ENCODE peak calls at places on chromosomes 4 and X, in nine cellular contexts. One of them, this sample, is unnamed.

GRCh38 chrX:51148848-51149247 is 183.8 kb upstream of the NUDT10 start:
- DNase-seq in RWPE1: no peak
- DNase-seq in fibroblast of lung: no peak
- DNase-seq in DND-41: no peak
- DNase-seq in RWPE2: no peak
- DNase-seq in IMR-90: no peak
- DNase-seq in left ventricle myocardium inferior: no peak
- DNase-seq in neural progenitor cell: peak; percentile 59
- DNase-seq in tibial artery: no peak
- DNase-seq in this sample: no peak

GRCh38 chr4:40897557-40898203 is 147.9 kb downstream of the NSUN7 start:
- DNase-seq in RWPE1: peak; percentile 75
- DNase-seq in fibroblast of lung: peak; percentile 64
- DNase-seq in DND-41: peak; percentile 65
- DNase-seq in RWPE2: no peak
- DNase-seq in IMR-90: peak; percentile 51
- DNase-seq in left ventricle myocardium inferior: peak; percentile 62
- DNase-seq in neural progenitor cell: peak; percentile 86
- DNase-seq in tibial artery: peak; percentile 83
- DNase-seq in this sample: no peak

GRCh38 chrX:46935295-46935694 is 23.1 kb downstream of the JADE3 start:
- DNase-seq in RWPE1: no peak
- DNase-seq in fibroblast of lung: no peak
- DNase-seq in DND-41: no peak
- DNase-seq in RWPE2: no peak
- DNase-seq in IMR-90: no peak
- DNase-seq in left ventricle myocardium inferior: no peak
- DNase-seq in neural progenitor cell: no peak
- DNase-seq in tibial artery: no peak
- DNase-seq in this sample: no peak

GRCh38 chr4:100826808-100827548 is 309.2 kb upstream of the EMCN start:
- DNase-seq in RWPE1: no peak
- DNase-seq in fibroblast of lung: no peak
- DNase-seq in DND-41: no peak
- DNase-seq in RWPE2: no peak
- DNase-seq in IMR-90: no peak
- DNase-seq in left ventricle myocardium inferior: no peak
- DNase-seq in neural progenitor cell: no peak
- DNase-seq in tibial artery: no peak
- DNase-seq in this sample: no peak

GRCh38 chr4:52243367-52243766 is 192.3 kb downstream of the SPATA18 start:
- DNase-seq in RWPE1: no peak
- DNase-seq in fibroblast of lung: no peak
- DNase-seq in DND-41: no peak
- DNase-seq in RWPE2: no peak
- DNase-seq in IMR-90: no peak
- DNase-seq in left ventricle myocardium inferior: no peak
- DNase-seq in neural progenitor cell: no peak
- DNase-seq in tibial artery: no peak
- DNase-seq in this sample: no peak

GRCh38 chr4:134408897-134409296 is 207.3 kb upstream of the PABPC4L start:
- DNase-seq in RWPE1: no peak
- DNase-seq in fibroblast of lung: no peak
- DNase-seq in DND-41: no peak
- DNase-seq in RWPE2: no peak
- DNase-seq in IMR-90: no peak
- DNase-seq in left ventricle myocardium inferior: no peak
- DNase-seq in neural progenitor cell: no peak
- DNase-seq in tibial artery: no peak
- DNase-seq in this sample: no peak

GRCh38 chr4:6673660-6674499 is 19.8 kb upstream of the S100P start:
- DNase-seq in RWPE1: peak; percentile 96
- DNase-seq in fibroblast of lung: peak; percentile 97
- DNase-seq in DND-41: peak; percentile 95
- DNase-seq in RWPE2: peak; percentile 96
- DNase-seq in IMR-90: peak; percentile 96
- DNase-seq in left ventricle myocardium inferior: peak; percentile 94
- DNase-seq in neural progenitor cell: peak; percentile 98
- DNase-seq in tibial artery: peak; percentile 98
- DNase-seq in this sample: peak; percentile 90

GRCh38 chr4:177177446-177178160 is 132.1 kb upstream of the NEIL3 start:
- DNase-seq in RWPE1: no peak
- DNase-seq in fibroblast of lung: peak; percentile 93
- DNase-seq in DND-41: no peak
- DNase-seq in RWPE2: no peak
- DNase-seq in IMR-90: peak; percentile 89
- DNase-seq in left ventricle myocardium inferior: no peak
- DNase-seq in neural progenitor cell: no peak
- DNase-seq in tibial artery: no peak
- DNase-seq in this sample: peak; percentile 72

GRCh38 chr4:19623866-19624265 is 627.8 kb upstream of the SLIT2 start:
- DNase-seq in RWPE1: no peak
- DNase-seq in fibroblast of lung: peak; percentile 21
- DNase-seq in DND-41: no peak
- DNase-seq in RWPE2: no peak
- DNase-seq in IMR-90: peak; percentile 10
- DNase-seq in left ventricle myocardium inferior: no peak
- DNase-seq in neural progenitor cell: no peak
- DNase-seq in tibial artery: no peak
- DNase-seq in this sample: no peak

GRCh38 chr4:5955201-5955821 is 62.4 kb upstream of the CRMP1 start:
- DNase-seq in RWPE1: no peak
- DNase-seq in fibroblast of lung: no peak
- DNase-seq in DND-41: no peak
- DNase-seq in RWPE2: no peak
- DNase-seq in IMR-90: no peak
- DNase-seq in left ventricle myocardium inferior: no peak
- DNase-seq in neural progenitor cell: peak; percentile 23
- DNase-seq in tibial artery: no peak
- DNase-seq in this sample: no peak

GRCh38 chrX:106039920-106040319 is 1.4 kb upstream of the SERPINA7 start:
- DNase-seq in RWPE1: peak; percentile 1
- DNase-seq in fibroblast of lung: peak; percentile 0
- DNase-seq in DND-41: no peak
- DNase-seq in RWPE2: no peak
- DNase-seq in IMR-90: no peak
- DNase-seq in left ventricle myocardium inferior: no peak
- DNase-seq in neural progenitor cell: peak; percentile 39
- DNase-seq in tibial artery: no peak
- DNase-seq in this sample: no peak

GRCh38 chr4:18540349-18540748 is 518.8 kb upstream of the LCORL start:
- DNase-seq in RWPE1: no peak
- DNase-seq in fibroblast of lung: no peak
- DNase-seq in DND-41: no peak
- DNase-seq in RWPE2: no peak
- DNase-seq in IMR-90: no peak
- DNase-seq in left ventricle myocardium inferior: no peak
- DNase-seq in neural progenitor cell: no peak
- DNase-seq in tibial artery: no peak
- DNase-seq in this sample: no peak

GRCh38 chr4:84418032-84418709 is 80.9 kb downstream of the NKX6-1 start:
- DNase-seq in RWPE1: no peak
- DNase-seq in fibroblast of lung: no peak
- DNase-seq in DND-41: no peak
- DNase-seq in RWPE2: no peak
- DNase-seq in IMR-90: no peak
- DNase-seq in left ventricle myocardium inferior: no peak
- DNase-seq in neural progenitor cell: peak; percentile 60
- DNase-seq in tibial artery: no peak
- DNase-seq in this sample: no peak

GRCh38 chr4:31461425-31461824 is 741.3 kb downstream of the PCDH7 start:
- DNase-seq in RWPE1: peak; percentile 35
- DNase-seq in fibroblast of lung: peak; percentile 50
- DNase-seq in DND-41: no peak
- DNase-seq in RWPE2: peak; percentile 78
- DNase-seq in IMR-90: no peak
- DNase-seq in left ventricle myocardium inferior: no peak
- DNase-seq in neural progenitor cell: no peak
- DNase-seq in tibial artery: no peak
- DNase-seq in this sample: no peak

GRCh38 chr4:123891901-123892300 is 495.3 kb downstream of the SPRY1 start:
- DNase-seq in RWPE1: no peak
- DNase-seq in fibroblast of lung: no peak
- DNase-seq in DND-41: no peak
- DNase-seq in RWPE2: no peak
- DNase-seq in IMR-90: no peak
- DNase-seq in left ventricle myocardium inferior: no peak
- DNase-seq in neural progenitor cell: no peak
- DNase-seq in tibial artery: no peak
- DNase-seq in this sample: no peak

GRCh38 chr4:123892997-123893745 is 496.6 kb downstream of the SPRY1 start:
- DNase-seq in RWPE1: no peak
- DNase-seq in fibroblast of lung: peak; percentile 62
- DNase-seq in DND-41: no peak
- DNase-seq in RWPE2: no peak
- DNase-seq in IMR-90: peak; percentile 24
- DNase-seq in left ventricle myocardium inferior: peak; percentile 20
- DNase-seq in neural progenitor cell: no peak
- DNase-seq in tibial artery: no peak
- DNase-seq in this sample: no peak

GRCh38 chr4:123890889-123891288 is 494.3 kb downstream of the SPRY1 start:
- DNase-seq in RWPE1: no peak
- DNase-seq in fibroblast of lung: no peak
- DNase-seq in DND-41: no peak
- DNase-seq in RWPE2: no peak
- DNase-seq in IMR-90: no peak
- DNase-seq in left ventricle myocardium inferior: no peak
- DNase-seq in neural progenitor cell: no peak
- DNase-seq in tibial artery: no peak
- DNase-seq in this sample: no peak

GRCh38 chr4:123892368-123892961 is 495.9 kb downstream of the SPRY1 start:
- DNase-seq in RWPE1: no peak
- DNase-seq in fibroblast of lung: no peak
- DNase-seq in DND-41: no peak
- DNase-seq in RWPE2: no peak
- DNase-seq in IMR-90: peak; percentile 0
- DNase-seq in left ventricle myocardium inferior: no peak
- DNase-seq in neural progenitor cell: no peak
- DNase-seq in tibial artery: no peak
- DNase-seq in this sample: no peak

GRCh38 chr4:123893746-123894095 is 497.1 kb downstream of the SPRY1 start:
- DNase-seq in RWPE1: no peak
- DNase-seq in fibroblast of lung: no peak
- DNase-seq in DND-41: no peak
- DNase-seq in RWPE2: no peak
- DNase-seq in IMR-90: peak; percentile 34
- DNase-seq in left ventricle myocardium inferior: no peak
- DNase-seq in neural progenitor cell: no peak
- DNase-seq in tibial artery: no peak
- DNase-seq in this sample: no peak
- H3K27ac ChIP-seq in RWPE1: no peak overlapping the region
- H3K27ac ChIP-seq in fibroblast of lung: no peak overlapping the region
- H3K27ac ChIP-seq in DND-41: no peak overlapping the region
- H3K27ac ChIP-seq in RWPE2: no peak overlapping the region
- H3K27ac ChIP-seq in IMR-90: no peak overlapping the region
- H3K27ac ChIP-seq in left ventricle myocardium inferior: peak overlapping the region; percentile 87
- H3K27ac ChIP-seq in neural progenitor cell: no peak overlapping the region
- H3K27ac ChIP-seq in tibial artery: no peak overlapping the region
- H3K27ac ChIP-seq in this sample: no peak overlapping the region

DNA sequence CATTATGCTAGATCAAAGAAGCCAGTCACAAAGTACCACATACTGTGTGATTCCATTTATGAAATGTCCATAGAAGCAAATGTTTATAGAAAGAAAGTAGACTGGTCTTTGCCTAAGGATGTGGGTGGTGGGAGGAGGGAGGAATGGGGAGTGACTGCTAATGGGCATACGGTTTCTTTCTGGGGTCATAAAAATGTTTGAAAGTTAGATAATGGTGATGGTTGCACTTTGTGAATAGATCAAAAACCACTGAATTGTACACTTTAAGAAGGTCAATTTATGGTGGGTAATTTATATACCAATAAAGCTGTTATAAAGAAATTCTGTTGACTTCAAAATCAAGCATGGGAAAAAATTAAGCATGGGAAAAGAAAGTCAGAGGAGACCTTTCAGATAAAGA is 56.6 kb downstream of the FAM13A start:
- DNase-seq in RWPE1: no peak
- DNase-seq in fibroblast of lung: no peak
- DNase-seq in DND-41: no peak
- DNase-seq in RWPE2: no peak
- DNase-seq in IMR-90: no peak
- DNase-seq in left ventricle myocardium inferior: no peak
- DNase-seq in neural progenitor cell: no peak
- DNase-seq in tibial artery: no peak
- DNase-seq in this sample: no peak
- H3K27ac ChIP-seq in RWPE1: no peak overlapping the region
- H3K27ac ChIP-seq in fibroblast of lung: no peak overlapping the region
- H3K27ac ChIP-seq in DND-41: no peak overlapping the region
- H3K27ac ChIP-seq in RWPE2: no peak overlapping the region
- H3K27ac ChIP-seq in IMR-90: no peak overlapping the region
- H3K27ac ChIP-seq in left ventricle myocardium inferior: no peak overlapping the region
- H3K27ac ChIP-seq in neural progenitor cell: no peak overlapping the region
- H3K27ac ChIP-seq in tibial artery: no peak overlapping the region
- H3K27ac ChIP-seq in this sample: no peak overlapping the region

GRCh38 chr4:110636231-110636676 is 13.4 kb upstream of the PITX2 start:
- DNase-seq in RWPE1: no peak
- DNase-seq in fibroblast of lung: no peak
- DNase-seq in DND-41: no peak
- DNase-seq in RWPE2: no peak
- DNase-seq in IMR-90: no peak
- DNase-seq in left ventricle myocardium inferior: no peak
- DNase-seq in neural progenitor cell: peak; percentile 73
- DNase-seq in tibial artery: no peak
- DNase-seq in this sample: no peak
- H3K27ac ChIP-seq in RWPE1: no peak overlapping the region
- H3K27ac ChIP-seq in fibroblast of lung: no peak overlapping the region
- H3K27ac ChIP-seq in DND-41: no peak overlapping the region
- H3K27ac ChIP-seq in RWPE2: no peak overlapping the region
- H3K27ac ChIP-seq in IMR-90: no peak overlapping the region
- H3K27ac ChIP-seq in left ventricle myocardium inferior: no peak overlapping the region
- H3K27ac ChIP-seq in neural progenitor cell: no peak overlapping the region
- H3K27ac ChIP-seq in tibial artery: no peak overlapping the region
- H3K27ac ChIP-seq in this sample: no peak overlapping the region

GRCh38 chrX:101217689-101218088 is 1.9 kb upstream of the DRP2 start:
- DNase-seq in RWPE1: no peak
- DNase-seq in fibroblast of lung: no peak
- DNase-seq in DND-41: peak; percentile 5
- DNase-seq in RWPE2: no peak
- DNase-seq in IMR-90: no peak
- DNase-seq in left ventricle myocardium inferior: no peak
- DNase-seq in neural progenitor cell: no peak
- DNase-seq in tibial artery: no peak
- DNase-seq in this sample: no peak

GRCh38 chrX:101220881-101221280 is 1.3 kb downstream of the DRP2 start:
- DNase-seq in RWPE1: no peak
- DNase-seq in fibroblast of lung: no peak
- DNase-seq in DND-41: no peak
- DNase-seq in RWPE2: no peak
- DNase-seq in IMR-90: no peak
- DNase-seq in left ventricle myocardium inferior: no peak
- DNase-seq in neural progenitor cell: no peak
- DNase-seq in tibial artery: no peak
- DNase-seq in this sample: no peak

GRCh38 chrX:101223226-101223625 is 3.6 kb downstream of the DRP2 start:
- DNase-seq in RWPE1: no peak
- DNase-seq in fibroblast of lung: no peak
- DNase-seq in DND-41: no peak
- DNase-seq in RWPE2: no peak
- DNase-seq in IMR-90: no peak
- DNase-seq in left ventricle myocardium inferior: no peak
- DNase-seq in neural progenitor cell: no peak
- DNase-seq in tibial artery: no peak
- DNase-seq in this sample: no peak

GRCh38 chrX:101219840-101220191 is 230 bp downstream of the DRP2 start:
- DNase-seq in RWPE1: no peak
- DNase-seq in fibroblast of lung: peak; percentile 51
- DNase-seq in DND-41: no peak
- DNase-seq in RWPE2: no peak
- DNase-seq in IMR-90: peak; percentile 71
- DNase-seq in left ventricle myocardium inferior: no peak
- DNase-seq in neural progenitor cell: peak; percentile 20
- DNase-seq in tibial artery: no peak
- DNase-seq in this sample: no peak

GRCh38 chrX:101219116-101219839 is at the start of gene DRP2:
- DNase-seq in RWPE1: peak; percentile 13
- DNase-seq in fibroblast of lung: peak; percentile 2
- DNase-seq in DND-41: no peak
- DNase-seq in RWPE2: no peak
- DNase-seq in IMR-90: peak; percentile 58
- DNase-seq in left ventricle myocardium inferior: no peak
- DNase-seq in neural progenitor cell: peak; percentile 20
- DNase-seq in tibial artery: no peak
- DNase-seq in this sample: no peak
- H3K27ac ChIP-seq in RWPE1: no peak within 1 kb of the TSS
- H3K27ac ChIP-seq in fibroblast of lung: peak within 1 kb of the TSS; percentile 16
- H3K27ac ChIP-seq in DND-41: no peak within 1 kb of the TSS
- H3K27ac ChIP-seq in RWPE2: no peak within 1 kb of the TSS
- H3K27ac ChIP-seq in IMR-90: peak within 1 kb of the TSS; percentile 80
- H3K27ac ChIP-seq in left ventricle myocardium inferior: no peak within 1 kb of the TSS
- H3K27ac ChIP-seq in neural progenitor cell: no peak within 1 kb of the TSS
- H3K27ac ChIP-seq in tibial artery: no peak within 1 kb of the TSS
- H3K27ac ChIP-seq in this sample: peak within 1 kb of the TSS; percentile 61